ENCODE peak calls at places on chromosomes 7 and 10, in nine cellular contexts. I is germinal center; D is AG09309; K is sciatic nerve; O is activated T-helper 1 cell treated with anti-CD3 and anti-CD28 coated beads, Interleukin-12 subunit alpha, Interleukin-12 subunit beta, Interleukin-2, Interleukin-4 antibody, amounts not matched to agents 30 ng/mL and 10 ng/mL and 1 ng/mL, durations not matched to agents 14 hours and 24 hours and 36 hours; A is stimulated activated CD8-positive, alpha-beta memory T cell treated with anti-CD3 and anti-CD28 coated beads, Interleukin-15, amount 100 ng/mL, for 24 hours; U is activated CD4-positive, CD25-positive, alpha-beta regulatory T cell treated with anti-CD3 and anti-CD28 coated beads, Interleukin-2, amount 50 U/mL, for 72 hours; T is posterior cingulate gyrus; E is activated CD8-positive, alpha-beta memory T cell treated with anti-CD3 and anti-CD28 coated beads, Interleukin-2, amount 50 U/mL, for 48 hours. V is an unnamed sample.

GRCh38 chr7:83321011-83321410 is 158.3 kb upstream of the PCLO start:
- DNase-seq in I (no peak), D (no peak), K (no peak), O (no peak), A (no peak), U (no peak), T (no peak), E (no peak), V (no peak)

GRCh38 chr7:6166443-6166871 is 106.0 kb downstream of the CYTH3 start:
- DNase-seq in I (no peak), D (no peak), K (no peak), O (no peak), A (no peak), U (no peak), T (no peak), E (no peak), V (no peak)

GRCh38 chr10:29616542-29616941 is 18.2 kb downstream of the SVIL start:
- DNase-seq in I (no peak), D (no peak), K (no peak), O (no peak), A (no peak), U (no peak), T (no peak), E (no peak), V (no peak)

GRCh38 chr10:47311193-47311899 is 10.9 kb upstream of the GDF2 start:
- DNase-seq in I (no peak), D (no peak), K (no peak), O (peak; percentile 23), A (no peak), U (no peak), T (no peak), E (no peak), V (no peak)

GRCh38 chr7:18444856-18445255 is 50.7 kb upstream of the HDAC9 start:
- DNase-seq in I (no peak), D (no peak), K (no peak), O (no peak), A (no peak), U (no peak), T (no peak), E (no peak), V (no peak)

GRCh38 chr7:132457658-132458057 is 118.6 kb downstream of the PLXNA4 start:
- DNase-seq in I (no peak), D (no peak), K (no peak), O (no peak), A (no peak), U (no peak), T (no peak), E (no peak), V (no peak)

GRCh38 chr10:96904648-96905047 is 72.5 kb downstream of the LCOR start:
- DNase-seq in I (no peak), D (no peak), K (no peak), O (no peak), A (no peak), U (no peak), T (no peak), E (no peak), V (no peak)

GRCh38 chr10:132570771-132571564 is 33.4 kb downstream of the INPP5A start:
- DNase-seq in I (peak; percentile 82), D (no peak), K (peak; percentile 60), O (no peak), A (no peak), U (no peak), T (no peak), E (no peak), V (no peak)

GRCh38 chr10:78462728-78463228 is 429.1 kb downstream of the RPS24 start:
- DNase-seq in I (no peak), D (no peak), K (peak; percentile 22), O (no peak), A (no peak), U (no peak), T (no peak), E (no peak), V (no peak)

GRCh38 chr7:155851892-155852291 is 39.6 kb upstream of the SHH start:
- DNase-seq in I (no peak), D (no peak), K (peak; percentile 15), O (no peak), A (no peak), U (no peak), T (no peak), E (peak; percentile 12), V (no peak)

GRCh38 chr7:154785898-154786297 is 217.0 kb downstream of the PAXIP1 start:
- DNase-seq in I (no peak), D (no peak), K (no peak), O (no peak), A (no peak), U (no peak), T (no peak), E (no peak), V (no peak)

GRCh38 chr10:95998274-95998673 is 45.1 kb upstream of the CCNJ start:
- DNase-seq in I (no peak), D (no peak), K (no peak), O (no peak), A (no peak), U (no peak), T (no peak), E (no peak), V (no peak)

GRCh38 chr7:156764016-156764669 is 123.6 kb downstream of the RNF32 start:
- DNase-seq in I (no peak), D (peak; percentile 31), K (peak; percentile 69), O (no peak), A (no peak), U (no peak), T (peak; percentile 74), E (no peak), V (peak; percentile 76)

GRCh38 chr10:74730246-74730645 is 96.2 kb upstream of the KAT6B start:
- DNase-seq in I (no peak), D (no peak), K (no peak), O (no peak), A (no peak), U (no peak), T (no peak), E (no peak), V (no peak)

GRCh38 chr7:91240546-91240945 is 23.7 kb upstream of the FZD1 start:
- DNase-seq in I (no peak), D (no peak), K (no peak), O (no peak), A (no peak), U (no peak), T (no peak), E (no peak), V (no peak)

GRCh38 chr7:152025937-152026890 is 740 bp downstream of the GALNT11 start:
- DNase-seq in I (no peak), D (no peak), K (no peak), O (no peak), A (no peak), U (no peak), T (no peak), E (no peak), V (peak; percentile 26)

V was measured in adrenal gland.